ENCODE peak calls at places on chromosomes 5 and 9, in five cellular contexts. One of them, this sample, is unnamed.

GRCh38 chr5:91048073-91048472 is 335.0 kb downstream of the ARRDC3 start:
- DNase-seq in esophagus squamous epithelium: no peak
- DNase-seq in RWPE1: no peak
- DNase-seq in fibroblast of lung: peak
- DNase-seq in sigmoid colon: peak
- DNase-seq in this sample: no peak

GRCh38 chr5:7426284-7426683 is 30.3 kb downstream of the ADCY2 start:
- DNase-seq in esophagus squamous epithelium: no peak
- DNase-seq in RWPE1: no peak
- DNase-seq in fibroblast of lung: no peak
- DNase-seq in sigmoid colon: no peak
- DNase-seq in this sample: no peak

GRCh38 chr5:68711311-68712200 is 382.3 kb upstream of the SLC30A5 start:
- DNase-seq in sigmoid colon: no peak
- DNase-seq in fibroblast of lung: no peak
- DNase-seq in esophagus squamous epithelium: no peak
- DNase-seq in RWPE1: no peak
- DNase-seq in this sample: no peak

GRCh38 chr9:87849144-87849741 is 33.4 kb upstream of the SPATA31E1 start:
- DNase-seq in RWPE1: no peak
- DNase-seq in fibroblast of lung: peak
- DNase-seq in esophagus squamous epithelium: no peak
- DNase-seq in sigmoid colon: no peak
- DNase-seq in this sample: no peak

GRCh38 chr9:134870746-134871667 is 9.6 kb upstream of the FCN2 start:
- DNase-seq in RWPE1: no peak
- DNase-seq in sigmoid colon: no peak
- DNase-seq in fibroblast of lung: no peak
- DNase-seq in esophagus squamous epithelium: no peak
- DNase-seq in this sample: peak

GRCh38 chr5:128782446-128782845 is 182.8 kb upstream of the SLC27A6 start:
- DNase-seq in RWPE1: peak
- DNase-seq in fibroblast of lung: peak
- DNase-seq in sigmoid colon: peak
- DNase-seq in esophagus squamous epithelium: no peak
- DNase-seq in this sample: peak

GRCh38 chr5:115262066-115262404 is 642 bp downstream of the PGGT1B start:
- DNase-seq in sigmoid colon: no peak
- DNase-seq in RWPE1: peak
- DNase-seq in fibroblast of lung: peak
- DNase-seq in esophagus squamous epithelium: no peak
- DNase-seq in this sample: no peak

GRCh38 chr5:128815201-128815600 is 150.1 kb upstream of the SLC27A6 start:
- DNase-seq in esophagus squamous epithelium: no peak
- DNase-seq in sigmoid colon: no peak
- DNase-seq in RWPE1: no peak
- DNase-seq in fibroblast of lung: no peak
- DNase-seq in this sample: no peak

GRCh38 chr5:179422840-179423523 is 77.7 kb upstream of the ADAMTS2 start:
- DNase-seq in esophagus squamous epithelium: no peak
- DNase-seq in fibroblast of lung: no peak
- DNase-seq in RWPE1: no peak
- DNase-seq in sigmoid colon: peak
- DNase-seq in this sample: no peak

GRCh38 chr9:84570482-84571154 is 98.9 kb upstream of the NTRK2 start:
- DNase-seq in fibroblast of lung: no peak
- DNase-seq in esophagus squamous epithelium: no peak
- DNase-seq in sigmoid colon: no peak
- DNase-seq in RWPE1: no peak
- DNase-seq in this sample: no peak

GRCh38 chr5:1874348-1874747 is 8.4 kb downstream of the IRX4 start:
- DNase-seq in sigmoid colon: no peak
- DNase-seq in fibroblast of lung: no peak
- DNase-seq in esophagus squamous epithelium: no peak
- DNase-seq in RWPE1: no peak
- DNase-seq in this sample: no peak

GRCh38 chr5:179620703-179621350 is 2.6 kb downstream of the HNRNPH1 start:
- DNase-seq in esophagus squamous epithelium: no peak
- DNase-seq in fibroblast of lung: no peak
- DNase-seq in sigmoid colon: peak
- DNase-seq in RWPE1: no peak
- DNase-seq in this sample: no peak

GRCh38 chr5:125411163-125412050 is 665.0 kb upstream of the ZNF608 start:
- DNase-seq in RWPE1: peak
- DNase-seq in sigmoid colon: peak
- DNase-seq in fibroblast of lung: peak
- DNase-seq in esophagus squamous epithelium: no peak
- DNase-seq in this sample: no peak

GRCh38 chr5:23840083-23840482 is 332.7 kb downstream of the PRDM9 start:
- DNase-seq in esophagus squamous epithelium: no peak
- DNase-seq in fibroblast of lung: no peak
- DNase-seq in RWPE1: no peak
- DNase-seq in sigmoid colon: no peak
- DNase-seq in this sample: no peak
- H3K27ac ChIP-seq in esophagus squamous epithelium: no peak
- H3K27ac ChIP-seq in fibroblast of lung: no peak
- H3K27ac ChIP-seq in RWPE1: no peak
- H3K27ac ChIP-seq in sigmoid colon: no peak
- H3K27ac ChIP-seq in this sample: no peak

GRCh38 chr9:125884196-125884595 is 137.0 kb downstream of the PBX3 start:
- DNase-seq in RWPE1: no peak
- DNase-seq in fibroblast of lung: peak
- DNase-seq in sigmoid colon: no peak
- DNase-seq in esophagus squamous epithelium: no peak
- DNase-seq in this sample: no peak
- H3K27ac ChIP-seq in RWPE1: no peak
- H3K27ac ChIP-seq in fibroblast of lung: no peak
- H3K27ac ChIP-seq in sigmoid colon: no peak
- H3K27ac ChIP-seq in esophagus squamous epithelium: no peak
- H3K27ac ChIP-seq in this sample: no peak

GRCh38 chr9:97993000-97993399 is 9.9 kb downstream of the ANP32B start:
- DNase-seq in fibroblast of lung: no peak
- DNase-seq in RWPE1: no peak
- DNase-seq in sigmoid colon: no peak
- DNase-seq in esophagus squamous epithelium: no peak
- DNase-seq in this sample: no peak

GRCh38 chr9:97990259-97990658 is 7.1 kb downstream of the ANP32B start:
- DNase-seq in RWPE1: peak
- DNase-seq in sigmoid colon: no peak
- DNase-seq in fibroblast of lung: peak
- DNase-seq in esophagus squamous epithelium: no peak
- DNase-seq in this sample: no peak

GRCh38 chr9:97991818-97992217 is 8.7 kb downstream of the ANP32B start:
- DNase-seq in RWPE1: no peak
- DNase-seq in fibroblast of lung: no peak
- DNase-seq in esophagus squamous epithelium: no peak
- DNase-seq in sigmoid colon: no peak
- DNase-seq in this sample: no peak

GRCh38 chr9:97994695-97995094 is 11.6 kb downstream of the ANP32B start:
- DNase-seq in fibroblast of lung: no peak
- DNase-seq in RWPE1: no peak
- DNase-seq in sigmoid colon: no peak
- DNase-seq in esophagus squamous epithelium: no peak
- DNase-seq in this sample: no peak

GRCh38 chr9:97992219-97992618 is 9.1 kb downstream of the ANP32B start:
- DNase-seq in RWPE1: no peak
- DNase-seq in sigmoid colon: no peak
- DNase-seq in fibroblast of lung: no peak
- DNase-seq in esophagus squamous epithelium: no peak
- DNase-seq in this sample: no peak
- H3K27ac ChIP-seq in RWPE1: peak
- H3K27ac ChIP-seq in sigmoid colon: no peak
- H3K27ac ChIP-seq in fibroblast of lung: no peak
- H3K27ac ChIP-seq in esophagus squamous epithelium: no peak
- H3K27ac ChIP-seq in this sample: no peak

GRCh38 chr5:72256536-72256935 is 63.5 kb downstream of the MRPS27 start:
- DNase-seq in esophagus squamous epithelium: no peak
- DNase-seq in RWPE1: no peak
- DNase-seq in fibroblast of lung: no peak
- DNase-seq in sigmoid colon: no peak
- DNase-seq in this sample: no peak
- H3K27ac ChIP-seq in esophagus squamous epithelium: no peak
- H3K27ac ChIP-seq in RWPE1: no peak
- H3K27ac ChIP-seq in fibroblast of lung: no peak
- H3K27ac ChIP-seq in sigmoid colon: no peak
- H3K27ac ChIP-seq in this sample: no peak